ENCODE peak calls at places on chromosome 4, in four cellular contexts. S is H1, D is IMR-90, Q is mesendoderm. X is an unnamed sample. For H3K79me1, the result is how much of the 10 kb centered on the place peaks cover.

GRCh38 chr4:99148545-99148944 is 4.4 kb upstream of the ADH4 start:
- DNase-seq in Q (no peak), S (no peak), D (no peak), X (no peak)

GRCh38 chr4:23061431-23061830 is 368.7 kb downstream of the GBA3 start:
- DNase-seq in Q (no peak), S (no peak), D (no peak), X (no peak)

GRCh38 chr4:113846433-113846832 is 84.9 kb upstream of the CAMK2D start:
- DNase-seq in D (no peak), S (no peak), Q (no peak), X (no peak)

GRCh38 chr4:1814453-1814852 is 21.4 kb downstream of the FGFR3 start:
- DNase-seq in S (no peak), D (no peak), Q (no peak), X (no peak)

GRCh38 chr4:66688674-66689073 is 856.6 kb downstream of the CENPC start:
- DNase-seq in Q (no peak), S (no peak), D (peak), X (no peak)

GRCh38 chr4:108118505-108118904 is 50.2 kb downstream of the LEF1 start:
- DNase-seq in Q (peak), S (no peak), D (no peak), X (no peak)

GRCh38 chr4:61375316-61375715 is 175.2 kb downstream of the ADGRL3 start:
- DNase-seq in Q (no peak), D (no peak), S (no peak), X (no peak)

GRCh38 chr4:16196482-16197393 is 29.5 kb downstream of the TAPT1 start:
- DNase-seq in D (peak), S (no peak), Q (peak), X (no peak)

GRCh38 chr4:60345397-60345796 is 854.7 kb upstream of the ADGRL3 start:
- DNase-seq in S (no peak), Q (no peak), D (no peak), X (no peak)

GRCh38 chr4:105343523-105343931 is 130.3 kb downstream of the PPA2 start:
- DNase-seq in Q (no peak), D (peak), S (no peak), X (no peak)

GRCh38 chr4:184911310-184911709 is 85.5 kb upstream of the ACSL1 start:
- DNase-seq in Q (no peak), S (no peak), D (peak), X (no peak)

GRCh38 chr4:184416913-184417734 is 57.2 kb downstream of the IRF2 start:
- DNase-seq in D (peak), Q (no peak), S (no peak), X (no peak)

GRCh38 chr4:185740471-185740873 is 71.5 kb downstream of the SORBS2 start:
- DNase-seq in D (no peak), S (no peak), Q (peak), X (no peak)

GRCh38 chr4:54764501-54764900 is 106.7 kb downstream of the KIT start:
- DNase-seq in D (no peak), Q (no peak), S (no peak), X (no peak)

GRCh38 chr4:74365761-74366160 is 816 bp downstream of the EREG start:
- DNase-seq in S (peak), Q (peak), D (no peak), X (peak)

GRCh38 chr4:73066928-73067327 is 2.6 kb downstream of the COX18 start:
- DNase-seq in S (no peak), D (no peak), Q (no peak), X (no peak)

GRCh38 chr4:19486400-19486799 is 765.3 kb upstream of the SLIT2 start:
- DNase-seq in Q (no peak), D (no peak), S (no peak), X (no peak)

GRCh38 chr4:98546910-98547544 is 111.4 kb downstream of the TSPAN5 start:
- DNase-seq in Q (no peak), D (peak), S (no peak), X (no peak)

GRCh38 chr4:1172228-1172851 is at the start of gene SPON2:
- DNase-seq in Q (peak), D (peak), S (peak), X (peak)

GRCh38 chr4:145960012-145960411 is 21.4 kb upstream of the ZNF827 start:
- DNase-seq in Q (no peak), S (no peak), D (no peak), X (no peak)

GRCh38 chr4:85370400-85371032 is 104.4 kb upstream of the ARHGAP24 start:
- DNase-seq in Q (peak), S (peak), D (peak), X (peak)

GRCh38 chr4:42341518-42342026 is 55.7 kb upstream of the SHISA3 start:
- DNase-seq in D (peak), Q (no peak), S (no peak), X (no peak)

GRCh38 chr4:62528874-62529273 is 1328.7 kb downstream of the ADGRL3 start:
- DNase-seq in D (no peak), S (no peak), Q (no peak), X (no peak)

GRCh38 chr4:185222598-185222997 is 13.2 kb downstream of the SNX25 start:
- DNase-seq in Q (no peak), S (no peak), D (peak), X (no peak)

GRCh38 chr4:115370490-115370889 is 257.1 kb upstream of the NDST4 start:
- DNase-seq in D (no peak), S (no peak), Q (no peak), X (no peak)

GRCh38 chr4:81566076-81566663 is 94.5 kb upstream of the RASGEF1B start:
- DNase-seq in Q (no peak), S (no peak), D (no peak), X (no peak)

GRCh38 chr4:26866203-26866602 is 5.6 kb downstream of the STIM2 start:
- DNase-seq in Q (peak), D (no peak), S (no peak), X (no peak)
- H3K23ac ChIP-seq in Q (no peak), D (no peak), S (no peak), X (no peak)

GRCh38 chr4:8557151-8558076 is 22.8 kb upstream of the GPR78 start:
- DNase-seq in S (no peak), Q (no peak), D (no peak), X (no peak)
- H3K79me1 ChIP-seq in S (under half), Q (under half), D (under half), X (under half)

DNA sequence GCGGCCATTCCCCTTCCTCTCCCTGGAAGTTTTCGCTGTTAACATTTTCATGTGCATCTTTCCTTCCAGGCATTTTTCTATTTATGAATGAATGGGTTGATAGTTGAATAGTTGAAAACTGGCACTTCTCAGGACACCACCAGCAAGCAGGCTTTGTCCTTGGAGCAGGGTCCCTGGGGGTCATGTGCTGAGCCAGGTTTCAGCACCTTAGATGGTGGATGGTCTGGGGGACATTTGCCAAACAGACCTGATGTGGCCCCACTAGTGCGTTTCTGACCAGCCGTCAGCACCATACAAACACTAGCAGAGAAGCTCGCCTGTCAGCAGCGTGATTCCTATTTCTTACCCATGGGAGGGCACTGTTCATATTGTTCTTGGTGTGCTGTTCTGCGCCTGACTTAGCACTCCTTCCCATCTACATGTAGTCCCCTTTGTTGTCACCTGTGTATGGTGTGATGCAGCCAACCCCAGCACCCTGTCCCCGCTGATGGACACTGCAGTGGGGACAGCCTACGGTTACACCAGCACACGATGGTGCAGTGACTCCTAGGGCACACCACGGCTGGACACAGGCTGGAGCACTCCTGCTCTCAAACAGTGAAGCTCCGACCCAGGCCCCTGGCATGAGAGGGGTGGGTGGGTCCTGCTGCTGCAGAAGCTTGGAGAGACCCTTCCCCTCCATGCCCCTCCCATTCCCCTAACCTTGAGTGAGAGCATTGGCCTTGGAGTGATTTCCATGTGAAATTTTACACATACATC is 27.2 kb upstream of the WFS1 start:
- DNase-seq in D (no peak), S (no peak), Q (no peak), X (no peak)
- H3K23ac ChIP-seq in D (no peak), S (no peak), Q (no peak), X (no peak)

DNA sequence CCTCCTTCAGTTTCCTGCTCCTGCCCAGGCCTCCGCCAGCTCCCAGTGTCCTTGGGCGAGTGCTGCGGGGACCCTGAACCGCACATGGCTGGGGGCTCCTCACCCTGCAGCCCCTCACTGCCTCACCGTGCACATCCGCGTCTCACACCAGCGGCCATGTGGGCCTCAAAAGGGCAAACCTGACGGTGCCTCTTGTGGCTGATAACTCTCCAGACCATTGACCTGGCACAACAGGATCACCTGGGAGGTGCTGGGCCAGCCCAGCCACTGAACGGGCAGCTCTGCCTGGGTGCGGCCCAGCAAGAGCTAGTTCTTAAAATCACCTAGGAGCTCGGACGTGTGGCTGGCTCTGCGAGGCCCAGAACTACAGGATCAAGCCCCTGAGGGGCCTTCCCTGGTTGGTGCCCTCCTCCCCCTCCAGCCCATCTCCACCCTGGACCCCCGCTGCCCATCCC is 4.1 kb upstream of the S100P start:
- DNase-seq in Q (no peak), S (peak), D (no peak), X (peak)
- H3K79me1 ChIP-seq in Q (under half), S (under half), D (under half), X (under half)

DNA sequence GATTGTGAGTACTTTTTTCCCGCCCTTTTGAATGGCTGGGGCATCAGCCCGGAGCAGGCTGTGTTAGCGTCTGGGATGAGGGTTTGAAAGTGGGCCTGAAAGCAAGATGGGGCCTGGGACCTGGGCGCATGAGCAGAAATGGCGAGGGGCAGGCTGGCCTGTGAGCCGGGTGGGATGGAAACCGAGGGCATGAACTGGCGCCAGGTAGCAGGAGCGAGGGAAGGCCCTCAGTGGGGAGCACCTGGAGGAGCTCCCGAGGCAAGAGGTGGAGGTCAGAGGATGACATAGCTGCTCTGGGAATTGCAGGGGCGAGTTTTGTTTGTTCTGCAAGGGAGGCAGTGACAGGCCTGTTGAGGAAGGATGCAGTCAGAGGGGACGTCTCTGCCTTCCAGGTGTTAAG is 68.6 kb downstream of the RGS12 start:
- DNase-seq in S (no peak), D (no peak), Q (no peak), X (no peak)
- H3K23ac ChIP-seq in S (no peak), D (no peak), Q (no peak), X (no peak)

GRCh38 chr4:158484173-158484885 is 37.4 kb upstream of the RXFP1 start:
- DNase-seq in S (no peak), D (peak), Q (no peak), X (no peak)
- H3K79me1 ChIP-seq in S (under half), D (under half), Q (under half), X (under half)

X was measured in H9.